ENCODE peak calls at places on chromosomes 4 and X, in six cellular contexts. S is IMR-90, L is cardiac fibroblast, Z is left lung, O is H1, R is astrocyte of the spinal cord. X is an unnamed sample.
A peak's percentile ranks its signal among the peaks of the same experiment; 100 is the strongest.

GRCh38 chrX:53373307-53373706 is 49.1 kb downstream of the SMC1A start:
- DNase-seq in O (no peak), L (no peak), S (no peak), R (no peak), Z (no peak), X (no peak)

GRCh38 chrX:56974408-56974807 is 20.9 kb downstream of the SPIN3 start:
- DNase-seq in S (no peak), R (no peak), L (no peak), O (no peak), Z (no peak), X (no peak)

GRCh38 chrX:85052636-85053343 is 49.1 kb downstream of the APOOL start:
- DNase-seq in O (no peak), Z (no peak), R (peak; percentile 83), S (peak; percentile 86), L (peak; percentile 90), X (peak; percentile 80)

GRCh38 chr4:157271166-157271869 is 50.8 kb downstream of the GRIA2 start:
- DNase-seq in O (no peak), Z (no peak), L (no peak), R (peak; percentile 70), S (no peak), X (no peak)

GRCh38 chr4:83686166-83686565 is 150.3 kb downstream of the GPAT3 start:
- DNase-seq in Z (no peak), O (no peak), R (peak; percentile 13), L (no peak), S (peak; percentile 22), X (no peak)

GRCh38 chr4:184680698-184681097 is 31.2 kb downstream of the PRIMPOL start:
- DNase-seq in L (no peak), R (no peak), S (no peak), Z (no peak), O (no peak), X (no peak)

GRCh38 chr4:15521442-15522039 is 51.9 kb downstream of the CC2D2A start:
- DNase-seq in O (no peak), Z (no peak), S (peak; percentile 41), R (peak; percentile 7), L (no peak), X (peak; percentile 70)

GRCh38 chrX:23332888-23333821 is 1.5 kb upstream of the PTCHD1 start:
- DNase-seq in L (no peak), R (no peak), Z (no peak), S (no peak), O (peak; percentile 57), X (no peak)

GRCh38 chr4:177667687-177668086 is 225.4 kb upstream of the AGA start:
- DNase-seq in L (peak; percentile 1), S (no peak), R (no peak), Z (no peak), O (no peak), X (no peak)

GRCh38 chrX:11579856-11580595 is 85.7 kb downstream of the ARHGAP6 start:
- DNase-seq in L (no peak), R (peak; percentile 11), S (no peak), O (no peak), Z (no peak), X (peak; percentile 17)

GRCh38 chr4:5707366-5708133 is 809 bp downstream of the EVC2 start:
- DNase-seq in L (peak; percentile 31), S (no peak), O (no peak), R (no peak), Z (no peak), X (no peak)

GRCh38 chr4:155921597-155921996 is 18.1 kb downstream of the TDO2 start:
- DNase-seq in S (no peak), Z (no peak), R (no peak), O (no peak), L (no peak), X (no peak)

GRCh38 chr4:104860227-104861123 is 286.2 kb upstream of the TET2 start:
- DNase-seq in O (peak; percentile 70), S (peak; percentile 63), R (peak; percentile 84), L (peak; percentile 79), Z (no peak), X (peak; percentile 81)

GRCh38 chrX:146602246-146602645 is 207.3 kb upstream of the CXorf51B start:
- DNase-seq in R (no peak), S (no peak), L (no peak), Z (no peak), O (no peak), X (no peak)

GRCh38 chr4:98662619-98663225 is 4.3 kb upstream of the TSPAN5 start:
- DNase-seq in Z (no peak), L (no peak), R (peak; percentile 64), S (peak; percentile 9), O (peak; percentile 64), X (no peak)

GRCh38 chr4:67873116-67873515 is 10.7 kb downstream of the TMPRSS11D start:
- DNase-seq in S (no peak), L (no peak), O (no peak), Z (no peak), R (no peak), X (peak; percentile 3)

GRCh38 chr4:152486414-152487389 is 49.2 kb downstream of the FBXW7 start:
- DNase-seq in R (no peak), L (no peak), S (no peak), O (no peak), Z (no peak), X (no peak)

GRCh38 chr4:82648356-82648755 is 86.6 kb upstream of the TMEM150C start:
- DNase-seq in S (peak; percentile 37), R (peak; percentile 57), O (no peak), L (peak; percentile 17), Z (no peak), X (no peak)

GRCh38 chr4:105457997-105458396 is 15.9 kb downstream of the PPA2 start:
- DNase-seq in R (no peak), L (peak; percentile 53), O (no peak), S (peak; percentile 42), Z (no peak), X (peak; percentile 32)

GRCh38 chrX:48487362-48487785 is 11.4 kb downstream of the FTSJ1 start:
- DNase-seq in L (peak; percentile 99), R (peak; percentile 94), S (peak; percentile 89), Z (no peak), O (no peak), X (peak; percentile 78)

GRCh38 chr4:86855572-86855971 is 6.4 kb upstream of the SLC10A6 start:
- DNase-seq in O (no peak), Z (no peak), R (peak; percentile 36), S (peak; percentile 81), L (peak; percentile 69), X (peak; percentile 77)

GRCh38 chrX:76148753-76149152 is 24.1 kb upstream of the PBDC1 start:
- DNase-seq in R (peak; percentile 62), S (peak; percentile 33), L (peak; percentile 40), O (peak; percentile 37), Z (no peak), X (peak; percentile 49)

GRCh38 chr4:56469489-56470210 is 2.2 kb downstream of the SRP72 start:
- DNase-seq in S (no peak), Z (no peak), R (no peak), L (peak; percentile 11), O (no peak), X (peak; percentile 28)

DNA sequence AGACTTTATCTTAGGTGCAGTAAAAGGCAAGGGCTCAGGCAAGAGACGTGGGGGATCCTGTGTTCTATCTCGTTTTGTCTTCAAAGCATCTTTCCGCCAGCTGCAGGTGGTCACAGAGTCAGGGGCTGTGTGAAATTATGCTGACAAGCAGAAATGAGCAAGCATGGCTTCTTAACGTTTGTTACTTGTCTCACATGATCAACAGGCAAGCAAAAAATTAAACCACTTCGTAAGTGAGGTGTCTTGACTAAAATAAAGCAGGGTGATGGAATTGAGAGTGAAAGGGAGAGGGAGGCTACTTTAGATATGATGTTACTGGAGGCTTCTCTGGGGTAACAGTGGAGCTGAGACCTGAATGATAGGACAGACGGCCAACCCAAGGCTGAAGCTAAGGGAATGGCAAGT is 1.4 kb upstream of the TEC start:
- DNase-seq in Z (no peak), O (no peak), S (no peak), R (no peak), L (no peak), X (no peak)
- H3K4me3 ChIP-seq in Z (no peak overlapping the region), O (no peak overlapping the region), S (no peak overlapping the region), R (no peak overlapping the region), L (no peak overlapping the region), X (no peak overlapping the region)

GRCh38 chr4:25865586-25865985 is 2.8 kb upstream of the SEL1L3 start:
- DNase-seq in L (peak; percentile 55), S (no peak), O (no peak), R (no peak), Z (peak; percentile 49), X (peak; percentile 39)
- TF ChIP-seq CTCF in L (no peak), S (no peak), O (no peak), R (no peak), Z (no peak), X (no peak)

DNA sequence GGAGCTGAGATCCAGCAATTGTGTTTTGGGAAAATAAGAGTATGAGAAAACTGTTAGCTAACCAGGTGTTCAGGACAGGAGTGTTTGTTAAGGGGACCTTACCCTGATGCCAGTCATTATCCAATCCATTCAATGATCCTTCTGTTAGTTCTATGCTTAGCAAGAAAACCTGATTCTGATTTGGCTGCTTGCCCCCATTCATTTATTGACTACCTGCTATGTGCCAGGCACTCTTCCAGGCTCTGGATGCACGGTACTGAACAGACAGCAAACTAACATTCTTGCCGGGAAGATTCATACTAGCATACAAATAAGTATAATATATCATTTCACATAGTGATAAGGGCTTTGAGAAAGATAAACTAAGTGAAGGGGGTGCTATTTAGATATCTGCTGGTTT is 1.0 kb upstream of the MECP2 start:
- DNase-seq in S (no peak), L (no peak), Z (no peak), O (no peak), R (no peak), X (no peak)
- H3K4me3 ChIP-seq in S (no peak overlapping the region), L (no peak overlapping the region), Z (no peak overlapping the region), O (no peak overlapping the region), R (no peak overlapping the region), X (no peak overlapping the region)

GRCh38 chr4:1412376-1413220 is 6.4 kb upstream of the NKX1-1 start:
- DNase-seq in R (no peak), O (no peak), Z (no peak), L (no peak), S (no peak), X (no peak)

GRCh38 chr4:1411436-1412375 is 5.5 kb upstream of the NKX1-1 start:
- DNase-seq in S (no peak), L (no peak), O (peak; percentile 49), Z (no peak), R (no peak), X (no peak)

GRCh38 chr4:1409806-1410425 is 3.7 kb upstream of the NKX1-1 start:
- DNase-seq in Z (no peak), O (no peak), R (no peak), L (no peak), S (no peak), X (no peak)

GRCh38 chr4:1409079-1409805 is 3.0 kb upstream of the NKX1-1 start:
- DNase-seq in L (no peak), R (no peak), O (no peak), Z (peak; percentile 26), S (no peak), X (no peak)

DNA sequence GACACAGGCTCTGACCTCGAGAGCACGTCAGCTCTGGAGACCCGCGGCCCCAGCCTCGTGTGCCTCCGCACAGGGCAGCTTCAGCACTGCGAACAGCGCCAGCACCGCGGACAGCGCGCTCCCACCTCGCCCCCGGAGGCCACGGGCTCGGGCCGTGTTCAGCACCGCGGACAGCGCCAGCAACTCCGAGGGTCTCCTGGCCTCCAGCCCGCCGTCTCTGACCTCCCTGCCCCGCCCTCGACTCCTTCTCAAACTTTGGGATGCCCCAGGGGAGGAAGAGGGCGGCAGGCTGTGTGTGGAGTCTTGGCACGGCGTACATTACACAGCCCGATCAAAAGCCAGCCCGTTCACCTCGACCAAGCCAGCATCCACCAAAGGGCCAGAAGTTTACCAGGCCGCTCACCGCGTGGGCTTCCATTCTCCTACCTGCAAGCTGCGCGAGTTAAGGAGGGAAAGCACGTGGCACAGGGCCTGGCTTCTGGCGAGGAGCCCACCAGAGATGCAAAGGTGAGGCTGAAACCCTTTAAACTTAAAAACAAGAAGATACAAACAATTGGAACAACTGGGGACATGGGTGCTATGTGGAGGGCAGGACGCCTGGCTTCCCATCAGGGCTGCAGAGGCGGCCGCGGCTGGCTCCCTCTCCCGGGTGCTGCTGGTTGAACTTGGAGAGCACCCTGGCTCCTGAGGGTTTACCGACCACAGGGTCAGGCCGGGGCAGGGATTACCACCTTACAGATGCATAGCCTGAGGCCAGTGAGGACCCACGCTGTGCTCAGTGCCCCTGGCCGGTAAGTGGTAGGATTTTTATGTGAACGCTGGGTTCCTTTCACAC is 4.5 kb upstream of the NKX1-1 start:
- DNase-seq in Z (peak; percentile 51), L (peak; percentile 24), R (peak; percentile 25), O (peak; percentile 98), S (peak; percentile 16), X (peak; percentile 14)
- TF ChIP-seq CTCF in Z (no peak), L (no peak), R (no peak), O (no peak), S (no peak), X (no peak)